ENCODE peak calls at places on chromosomes 6 and 20, in four cellular contexts. A, V, J and B are unnamed samples.

GRCh38 chr6:19731286-19731685 is 105.9 kb upstream of the ID4 start:
- DNase-seq in A (no peak), V (no peak), J (no peak), B (no peak)

GRCh38 chr20:31569163-31570020 is 35.7 kb upstream of the ID1 start:
- DNase-seq in V (peak), J (no peak), A (peak), B (peak)

GRCh38 chr20:50475879-50476292 is 34.3 kb upstream of the PTPN1 start:
- DNase-seq in A (peak), J (no peak), V (no peak), B (no peak)

GRCh38 chr20:62304331-62305148 is 1.7 kb downstream of the ADRM1 start:
- DNase-seq in J (no peak), V (no peak), A (no peak), B (no peak)

GRCh38 chr20:45450097-45450818 is 19.3 kb upstream of the WFDC2 start:
- DNase-seq in V (no peak), A (peak), J (no peak), B (peak)

GRCh38 chr20:37336369-37337207 is 9.4 kb upstream of the SRC start:
- DNase-seq in J (peak), A (peak), V (peak), B (peak)

GRCh38 chr6:44309092-44309491 is 4.1 kb downstream of the AARS2 start:
- DNase-seq in J (no peak), V (no peak), A (no peak), B (no peak)

GRCh38 chr6:16256781-16257180 is 18.4 kb downstream of the GMPR start:
- DNase-seq in A (no peak), J (no peak), V (no peak), B (no peak)

GRCh38 chr6:132763269-132763668 is 5.6 kb upstream of the VNN2 start:
- DNase-seq in A (peak), J (peak), V (no peak), B (no peak)

GRCh38 chr6:93105017-93105416 is 314.3 kb downstream of the EPHA7 start:
- DNase-seq in V (no peak), A (no peak), J (no peak), B (no peak)

GRCh38 chr6:50816115-50816675 is 2.5 kb upstream of the TFAP2B start:
- DNase-seq in A (peak), J (peak), V (peak), B (peak)

GRCh38 chr6:106279179-106279578 is 46.4 kb downstream of the ATG5 start:
- DNase-seq in J (no peak), A (no peak), V (no peak), B (no peak)

GRCh38 chr6:119535332-119535731 is 185.8 kb upstream of the MAN1A1 start:
- DNase-seq in J (peak), A (peak), V (no peak), B (no peak)

GRCh38 chr20:43666376-43667328 is at the start of gene MYBL2:
- DNase-seq in J (no peak), V (peak), A (peak), B (peak)

GRCh38 chr20:63246490-63247284 is 7.6 kb downstream of the NKAIN4 start:
- DNase-seq in A (no peak), J (no peak), V (peak), B (peak)

GRCh38 chr20:22775671-22776139 is 191.3 kb upstream of the FOXA2 start:
- DNase-seq in J (no peak), V (no peak), A (no peak), B (no peak)

GRCh38 chr20:24662286-24662685 is 192.9 kb downstream of the SYNDIG1 start:
- DNase-seq in V (no peak), J (no peak), A (no peak), B (no peak)

GRCh38 chr20:11766961-11767360 is 150.7 kb upstream of the BTBD3 start:
- DNase-seq in A (no peak), J (no peak), V (no peak), B (no peak)

GRCh38 chr6:72219536-72219935 is 333.2 kb downstream of the RIMS1 start:
- DNase-seq in J (no peak), V (no peak), A (no peak), B (no peak)

GRCh38 chr6:40852667-40853383 is 186.2 kb downstream of the UNC5CL start:
- DNase-seq in J (no peak), V (peak), A (peak), B (no peak)

GRCh38 chr6:18044108-18044783 is 56.8 kb upstream of the KIF13A start:
- DNase-seq in V (no peak), A (peak), J (no peak), B (no peak)

GRCh38 chr6:16707101-16707783 is 54.0 kb downstream of the ATXN1 start:
- DNase-seq in A (no peak), V (no peak), J (no peak), B (no peak)

GRCh38 chr6:139765825-139766285 is 391.4 kb upstream of the CITED2 start:
- DNase-seq in V (no peak), A (peak), J (no peak), B (no peak)

GRCh38 chr6:126937426-126937825 is 181.0 kb upstream of the RSPO3 start:
- DNase-seq in A (no peak), J (no peak), V (no peak), B (no peak)

GRCh38 chr6:31414771-31415270 is 11.4 kb downstream of the MICA start:
- DNase-seq in J (no peak), V (no peak), A (no peak), B (no peak)

GRCh38 chr6:55512904-55513303 is 66.1 kb downstream of the HMGCLL1 start:
- DNase-seq in A (no peak), J (no peak), V (no peak), B (no peak)

DNA sequence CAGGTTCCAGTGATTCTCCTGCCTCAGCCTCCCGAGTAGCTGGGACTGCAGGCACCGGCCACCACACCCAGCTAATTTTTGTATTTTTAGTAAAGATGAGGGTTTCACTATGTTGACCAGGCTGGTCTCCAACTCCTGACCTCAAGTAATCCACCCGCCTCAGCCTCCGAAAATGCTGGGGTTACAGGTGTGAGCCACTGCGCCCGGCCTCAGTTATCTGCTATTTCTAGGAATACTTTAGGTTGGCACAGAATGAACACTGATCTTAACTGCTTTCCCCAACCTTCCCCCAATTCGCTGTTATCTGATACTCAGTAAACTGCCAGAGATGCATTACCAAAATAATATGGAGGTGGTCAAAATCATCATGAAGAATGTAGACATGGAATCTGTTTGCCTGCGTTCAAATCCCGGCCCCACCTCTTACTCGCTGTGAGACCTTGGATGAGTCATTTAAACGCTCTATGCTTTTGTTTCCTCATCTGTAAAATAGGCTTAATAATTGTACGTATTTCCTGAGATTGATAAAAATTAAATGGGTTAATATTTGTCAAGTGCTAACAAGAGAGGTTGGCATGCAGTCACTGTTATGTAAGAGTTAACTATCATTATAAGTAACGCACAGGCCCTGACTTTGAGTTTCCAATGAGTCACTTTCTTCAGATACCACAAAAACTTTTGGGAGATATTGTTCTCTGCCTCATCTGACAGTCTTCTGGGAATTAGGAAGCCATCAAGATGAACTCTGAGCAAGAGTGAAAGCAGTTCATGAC is 44.5 kb upstream of the NCOA3 start:
- DNase-seq in V (no peak), A (peak), J (no peak), B (no peak)
- TF ChIP-seq USF1 in V (no peak), A (no peak), J (no peak), B (no peak)

GRCh38 chr6:135540207-135540877 is 42.8 kb upstream of the AHI1 start:
- DNase-seq in J (no peak), V (no peak), A (no peak), B (no peak)
- TF ChIP-seq USF1 in J (no peak), V (no peak), A (no peak), B (no peak)

GRCh38 chr6:69865126-69865525 is 1.2 kb upstream of the COL19A1 start:
- DNase-seq in J (no peak), V (no peak), A (no peak), B (no peak)
- TF ChIP-seq USF1 in J (no peak), V (no peak), A (no peak), B (no peak)

GRCh38 chr6:134295953-134296553 is 21.9 kb downstream of the SGK1 start:
- DNase-seq in A (peak), V (no peak), J (no peak), B (no peak)

GRCh38 chr6:134303903-134304302 is 14.0 kb downstream of the SGK1 start:
- DNase-seq in J (no peak), V (no peak), A (no peak), B (no peak)

GRCh38 chr6:134296762-134297161 is 21.1 kb downstream of the SGK1 start:
- DNase-seq in V (no peak), A (no peak), J (no peak), B (no peak)

GRCh38 chr6:134293659-134294161 is 24.2 kb downstream of the SGK1 start:
- DNase-seq in V (no peak), J (no peak), A (peak), B (peak)

GRCh38 chr6:134299236-134299635 is 18.7 kb downstream of the SGK1 start:
- DNase-seq in J (no peak), V (no peak), A (no peak), B (no peak)
- TF ChIP-seq USF1 in J (no peak), V (no peak), A (no peak), B (no peak)

GRCh38 chr20:20276806-20277530 is 90.9 kb upstream of the INSM1 start:
- DNase-seq in A (no peak), V (no peak), J (no peak), B (no peak)
- TF ChIP-seq USF1 in A (no peak), V (no peak), J (no peak), B (no peak)

GRCh38 chr20:9467995-9468394 is 46.4 kb upstream of the LAMP5 start:
- DNase-seq in V (peak), J (no peak), A (peak), B (peak)
- TF ChIP-seq USF1 in V (no peak), J (no peak), A (no peak), B (no peak)

GRCh38 chr6:157054531-157054979 is 268.8 kb downstream of the TMEM242 start:
- DNase-seq in V (no peak), A (no peak), J (no peak), B (no peak)
- TF ChIP-seq USF1 in V (no peak), A (no peak), J (no peak), B (no peak)

GRCh38 chr6:57141451-57142177 is 30.5 kb upstream of the BAG2 start:
- DNase-seq in V (no peak), A (no peak), J (no peak), B (no peak)
- TF ChIP-seq USF1 in V (no peak), A (no peak), J (no peak), B (no peak)

GRCh38 chr6:11362481-11363018 is 130.1 kb upstream of the NEDD9 start:
- DNase-seq in A (no peak), J (no peak), V (no peak), B (no peak)

GRCh38 chr6:11364971-11365397 is 132.5 kb upstream of the NEDD9 start:
- DNase-seq in A (no peak), V (no peak), J (no peak), B (no peak)

GRCh38 chr6:11366183-11366933 is 133.9 kb upstream of the NEDD9 start:
- DNase-seq in V (no peak), J (peak), A (no peak), B (no peak)

GRCh38 chr6:11366934-11367637 is 134.6 kb upstream of the NEDD9 start:
- DNase-seq in V (no peak), A (no peak), J (no peak), B (no peak)

DNA sequence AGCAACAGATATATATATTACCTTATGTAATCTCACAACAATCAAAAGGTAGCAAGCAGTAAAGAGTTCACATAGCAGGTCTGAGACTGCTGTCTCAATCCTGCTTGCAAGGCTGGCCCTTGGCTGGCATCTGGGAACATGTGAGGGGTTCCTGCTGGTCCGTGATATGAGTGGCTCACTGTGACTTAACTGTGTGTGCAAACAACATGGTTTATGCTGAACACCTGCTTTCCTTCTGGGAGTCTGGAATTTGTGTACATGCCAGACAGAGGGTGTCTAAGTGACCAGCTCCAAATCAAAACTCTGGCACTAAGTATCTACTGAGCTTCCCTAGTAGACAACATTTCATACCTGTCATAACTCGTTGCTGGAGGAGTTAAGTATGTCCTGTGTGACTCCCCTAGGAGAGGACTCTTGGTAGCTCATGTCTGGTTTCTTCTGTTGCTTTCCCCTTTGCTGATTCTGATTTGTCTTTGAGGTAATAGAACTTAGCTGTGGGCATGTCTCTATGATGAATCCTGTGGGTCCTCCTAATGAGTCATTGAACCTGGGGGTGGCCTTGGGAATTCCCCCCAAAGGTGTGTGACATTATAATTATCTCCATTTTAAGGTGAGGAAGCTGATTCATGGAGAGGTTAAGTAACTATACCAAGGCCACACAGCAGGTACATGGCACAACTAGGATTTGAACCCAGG is 131.6 kb upstream of the NEDD9 start:
- DNase-seq in J (no peak), A (no peak), V (no peak), B (no peak)
- TF ChIP-seq USF1 in J (no peak), A (no peak), V (no peak), B (no peak)

GRCh38 chr20:55740076-55740475 is 265.2 kb downstream of the CBLN4 start:
- DNase-seq in V (no peak), J (no peak), A (no peak), B (no peak)
- TF ChIP-seq USF1 in V (no peak), J (no peak), A (no peak), B (no peak)